ENCODE peak calls at places on chromosomes 3 and 15, in eight cellular contexts. T, L, W, J, N, H, Z and Q are unnamed samples.

GRCh38 chr15:73110246-73110645 is 58.0 kb downstream of the NEO1 start:
- DNase-seq in T (no peak), L (no peak), W (no peak), J (no peak), N (no peak), H (no peak), Z (no peak), Q (no peak)

GRCh38 chr3:183385698-183386590 is 42.5 kb downstream of the MCF2L2 start:
- DNase-seq in T (no peak), L (peak; percentile 11), W (no peak), J (no peak), N (peak; percentile 58), H (no peak), Z (peak; percentile 62), Q (peak; percentile 44)

GRCh38 chr15:41936649-41937567 is 35.4 kb downstream of the EHD4 start:
- DNase-seq in T (no peak), L (peak; percentile 52), W (no peak), J (no peak), N (no peak), H (peak; percentile 57), Z (no peak), Q (peak; percentile 65)

GRCh38 chr15:75823860-75824613 is 19.2 kb upstream of the UBE2Q2 start:
- DNase-seq in T (no peak), L (no peak), W (no peak), J (no peak), N (no peak), H (no peak), Z (no peak), Q (no peak)

GRCh38 chr3:138914870-138915502 is 32.0 kb downstream of the FOXL2 start:
- DNase-seq in T (no peak), L (no peak), W (no peak), J (no peak), N (peak; percentile 59), H (no peak), Z (peak; percentile 24), Q (no peak)

GRCh38 chr15:60000113-60000823 is 3.8 kb upstream of the FOXB1 start:
- DNase-seq in T (no peak), L (no peak), W (no peak), J (no peak), N (no peak), H (no peak), Z (no peak), Q (no peak)

GRCh38 chr3:16866447-16867025 is 18.2 kb upstream of the PLCL2 start:
- DNase-seq in T (no peak), L (no peak), W (no peak), J (no peak), N (no peak), H (no peak), Z (no peak), Q (no peak)

GRCh38 chr3:124812291-124813265 is 74.6 kb downstream of the ITGB5 start:
- DNase-seq in T (peak; percentile 51), L (no peak), W (no peak), J (peak; percentile 67), N (peak; percentile 63), H (no peak), Z (peak; percentile 85), Q (peak; percentile 75)

GRCh38 chr3:53842436-53843194 is 3.6 kb downstream of the CHDH start:
- DNase-seq in T (peak; percentile 95), L (no peak), W (no peak), J (no peak), N (no peak), H (no peak), Z (peak; percentile 4), Q (peak; percentile 46)

GRCh38 chr15:88741671-88742070 is 61.6 kb upstream of the ACAN start:
- DNase-seq in T (no peak), L (no peak), W (no peak), J (no peak), N (no peak), H (no peak), Z (no peak), Q (no peak)

GRCh38 chr15:96361309-96362000 is 31.0 kb downstream of the NR2F2 start:
- DNase-seq in T (no peak), L (no peak), W (no peak), J (no peak), N (no peak), H (no peak), Z (no peak), Q (peak; percentile 38)

GRCh38 chr3:177035678-177036077 is 161.6 kb downstream of the TBL1XR1 start:
- DNase-seq in T (no peak), L (no peak), W (no peak), J (no peak), N (no peak), H (no peak), Z (no peak), Q (no peak)

GRCh38 chr3:52934626-52935530 is 37.5 kb upstream of the STIMATE start:
- DNase-seq in T (no peak), L (no peak), W (no peak), J (no peak), N (no peak), H (peak; percentile 11), Z (peak; percentile 52), Q (peak; percentile 19)

GRCh38 chr3:59418836-59419235 is 369.0 kb upstream of the CFAP20DC start:
- DNase-seq in T (no peak), L (no peak), W (no peak), J (no peak), N (no peak), H (no peak), Z (no peak), Q (no peak)